ENCODE peak calls at places on chromosomes 2 and 18, in nine cellular contexts. One of them, this sample, is unnamed.

GRCh38 chr2:12577086-12577485 is 139.7 kb upstream of the TRIB2 start:
- DNase-seq in effector memory CD4-positive, alpha-beta T cell: no peak
- DNase-seq in DMS153: no peak
- DNase-seq in stimulated activated CD4-positive, alpha-beta T cell treated with anti-CD3 and anti-CD28 coated beads, Interleukin-2, amount 100 ng/mL, for 48 hours: no peak
- DNase-seq in left lung: no peak
- DNase-seq in HFF-Myc: no peak
- DNase-seq in HS-5: no peak
- DNase-seq in EL: peak
- DNase-seq in stimulated activated naive B cell treated with anti-CD40 and anti-IgM and Interleukin-4, amounts not matched to agents 10 μg/mL and 1 μg/mL and 100 μg/mL, for 72 hours: no peak
- DNase-seq in this sample: peak

GRCh38 chr18:69487488-69488394 is 87.1 kb downstream of the DOK6 start:
- DNase-seq in effector memory CD4-positive, alpha-beta T cell: no peak
- DNase-seq in DMS153: no peak
- DNase-seq in stimulated activated CD4-positive, alpha-beta T cell treated with anti-CD3 and anti-CD28 coated beads, Interleukin-2, amount 100 ng/mL, for 48 hours: no peak
- DNase-seq in left lung: no peak
- DNase-seq in HFF-Myc: no peak
- DNase-seq in HS-5: no peak
- DNase-seq in EL: no peak
- DNase-seq in stimulated activated naive B cell treated with anti-CD40 and anti-IgM and Interleukin-4, amounts not matched to agents 10 μg/mL and 1 μg/mL and 100 μg/mL, for 72 hours: no peak
- DNase-seq in this sample: no peak

GRCh38 chr18:49431563-49431962 is 28.9 kb downstream of the DYM start:
- DNase-seq in effector memory CD4-positive, alpha-beta T cell: no peak
- DNase-seq in DMS153: no peak
- DNase-seq in stimulated activated CD4-positive, alpha-beta T cell treated with anti-CD3 and anti-CD28 coated beads, Interleukin-2, amount 100 ng/mL, for 48 hours: no peak
- DNase-seq in left lung: no peak
- DNase-seq in HFF-Myc: no peak
- DNase-seq in HS-5: no peak
- DNase-seq in EL: peak
- DNase-seq in stimulated activated naive B cell treated with anti-CD40 and anti-IgM and Interleukin-4, amounts not matched to agents 10 μg/mL and 1 μg/mL and 100 μg/mL, for 72 hours: no peak
- DNase-seq in this sample: peak

GRCh38 chr2:232875256-232876070 is 5.4 kb downstream of the SNORC start:
- DNase-seq in effector memory CD4-positive, alpha-beta T cell: no peak
- DNase-seq in DMS153: no peak
- DNase-seq in stimulated activated CD4-positive, alpha-beta T cell treated with anti-CD3 and anti-CD28 coated beads, Interleukin-2, amount 100 ng/mL, for 48 hours: no peak
- DNase-seq in left lung: no peak
- DNase-seq in HFF-Myc: no peak
- DNase-seq in HS-5: no peak
- DNase-seq in EL: no peak
- DNase-seq in stimulated activated naive B cell treated with anti-CD40 and anti-IgM and Interleukin-4, amounts not matched to agents 10 μg/mL and 1 μg/mL and 100 μg/mL, for 72 hours: no peak
- DNase-seq in this sample: no peak

GRCh38 chr2:97748397-97748796 is 35.0 kb downstream of the ZAP70 start:
- DNase-seq in effector memory CD4-positive, alpha-beta T cell: peak
- DNase-seq in DMS153: no peak
- DNase-seq in stimulated activated CD4-positive, alpha-beta T cell treated with anti-CD3 and anti-CD28 coated beads, Interleukin-2, amount 100 ng/mL, for 48 hours: peak
- DNase-seq in left lung: peak
- DNase-seq in HFF-Myc: no peak
- DNase-seq in HS-5: no peak
- DNase-seq in EL: no peak
- DNase-seq in stimulated activated naive B cell treated with anti-CD40 and anti-IgM and Interleukin-4, amounts not matched to agents 10 μg/mL and 1 μg/mL and 100 μg/mL, for 72 hours: peak
- DNase-seq in this sample: peak

GRCh38 chr18:58496231-58496630 is 132.7 kb downstream of the ALPK2 start:
- DNase-seq in effector memory CD4-positive, alpha-beta T cell: no peak
- DNase-seq in DMS153: no peak
- DNase-seq in stimulated activated CD4-positive, alpha-beta T cell treated with anti-CD3 and anti-CD28 coated beads, Interleukin-2, amount 100 ng/mL, for 48 hours: no peak
- DNase-seq in left lung: no peak
- DNase-seq in HFF-Myc: no peak
- DNase-seq in HS-5: peak
- DNase-seq in EL: no peak
- DNase-seq in stimulated activated naive B cell treated with anti-CD40 and anti-IgM and Interleukin-4, amounts not matched to agents 10 μg/mL and 1 μg/mL and 100 μg/mL, for 72 hours: no peak
- DNase-seq in this sample: peak

GRCh38 chr2:193154076-193154475 is 959.3 kb upstream of the TMEFF2 start:
- DNase-seq in effector memory CD4-positive, alpha-beta T cell: no peak
- DNase-seq in DMS153: no peak
- DNase-seq in stimulated activated CD4-positive, alpha-beta T cell treated with anti-CD3 and anti-CD28 coated beads, Interleukin-2, amount 100 ng/mL, for 48 hours: no peak
- DNase-seq in left lung: no peak
- DNase-seq in HFF-Myc: no peak
- DNase-seq in HS-5: no peak
- DNase-seq in EL: no peak
- DNase-seq in stimulated activated naive B cell treated with anti-CD40 and anti-IgM and Interleukin-4, amounts not matched to agents 10 μg/mL and 1 μg/mL and 100 μg/mL, for 72 hours: no peak
- DNase-seq in this sample: no peak

GRCh38 chr18:76458522-76459311 is 36.3 kb downstream of the ZNF516 start:
- DNase-seq in effector memory CD4-positive, alpha-beta T cell: no peak
- DNase-seq in DMS153: no peak
- DNase-seq in stimulated activated CD4-positive, alpha-beta T cell treated with anti-CD3 and anti-CD28 coated beads, Interleukin-2, amount 100 ng/mL, for 48 hours: no peak
- DNase-seq in left lung: no peak
- DNase-seq in HFF-Myc: no peak
- DNase-seq in HS-5: no peak
- DNase-seq in EL: no peak
- DNase-seq in stimulated activated naive B cell treated with anti-CD40 and anti-IgM and Interleukin-4, amounts not matched to agents 10 μg/mL and 1 μg/mL and 100 μg/mL, for 72 hours: no peak
- DNase-seq in this sample: no peak

GRCh38 chr2:234705108-234705507 is 208.2 kb upstream of the ARL4C start:
- DNase-seq in effector memory CD4-positive, alpha-beta T cell: no peak
- DNase-seq in DMS153: no peak
- DNase-seq in stimulated activated CD4-positive, alpha-beta T cell treated with anti-CD3 and anti-CD28 coated beads, Interleukin-2, amount 100 ng/mL, for 48 hours: peak
- DNase-seq in left lung: no peak
- DNase-seq in HFF-Myc: no peak
- DNase-seq in HS-5: peak
- DNase-seq in EL: peak
- DNase-seq in stimulated activated naive B cell treated with anti-CD40 and anti-IgM and Interleukin-4, amounts not matched to agents 10 μg/mL and 1 μg/mL and 100 μg/mL, for 72 hours: no peak
- DNase-seq in this sample: peak

GRCh38 chr18:76821875-76822509 is 365 bp upstream of the ZNF236 start:
- DNase-seq in effector memory CD4-positive, alpha-beta T cell: peak
- DNase-seq in DMS153: peak
- DNase-seq in stimulated activated CD4-positive, alpha-beta T cell treated with anti-CD3 and anti-CD28 coated beads, Interleukin-2, amount 100 ng/mL, for 48 hours: peak
- DNase-seq in left lung: peak
- DNase-seq in HFF-Myc: no peak
- DNase-seq in HS-5: no peak
- DNase-seq in EL: peak
- DNase-seq in stimulated activated naive B cell treated with anti-CD40 and anti-IgM and Interleukin-4, amounts not matched to agents 10 μg/mL and 1 μg/mL and 100 μg/mL, for 72 hours: peak
- DNase-seq in this sample: peak

GRCh38 chr2:98569197-98569793 is 39.0 kb downstream of the COA5 start:
- DNase-seq in effector memory CD4-positive, alpha-beta T cell: peak
- DNase-seq in DMS153: no peak
- DNase-seq in stimulated activated CD4-positive, alpha-beta T cell treated with anti-CD3 and anti-CD28 coated beads, Interleukin-2, amount 100 ng/mL, for 48 hours: peak
- DNase-seq in left lung: no peak
- DNase-seq in HFF-Myc: no peak
- DNase-seq in HS-5: no peak
- DNase-seq in EL: peak
- DNase-seq in stimulated activated naive B cell treated with anti-CD40 and anti-IgM and Interleukin-4, amounts not matched to agents 10 μg/mL and 1 μg/mL and 100 μg/mL, for 72 hours: peak
- DNase-seq in this sample: peak

GRCh38 chr2:61853086-61853847 is 593 bp downstream of the FAM161A start:
- DNase-seq in effector memory CD4-positive, alpha-beta T cell: no peak
- DNase-seq in DMS153: no peak
- DNase-seq in stimulated activated CD4-positive, alpha-beta T cell treated with anti-CD3 and anti-CD28 coated beads, Interleukin-2, amount 100 ng/mL, for 48 hours: no peak
- DNase-seq in left lung: no peak
- DNase-seq in HFF-Myc: no peak
- DNase-seq in HS-5: peak
- DNase-seq in EL: peak
- DNase-seq in stimulated activated naive B cell treated with anti-CD40 and anti-IgM and Interleukin-4, amounts not matched to agents 10 μg/mL and 1 μg/mL and 100 μg/mL, for 72 hours: no peak
- DNase-seq in this sample: peak

GRCh38 chr18:46276736-46277135 is 172.6 kb downstream of the HAUS1 start:
- DNase-seq in effector memory CD4-positive, alpha-beta T cell: no peak
- DNase-seq in DMS153: no peak
- DNase-seq in stimulated activated CD4-positive, alpha-beta T cell treated with anti-CD3 and anti-CD28 coated beads, Interleukin-2, amount 100 ng/mL, for 48 hours: no peak
- DNase-seq in left lung: no peak
- DNase-seq in HFF-Myc: no peak
- DNase-seq in HS-5: no peak
- DNase-seq in EL: no peak
- DNase-seq in stimulated activated naive B cell treated with anti-CD40 and anti-IgM and Interleukin-4, amounts not matched to agents 10 μg/mL and 1 μg/mL and 100 μg/mL, for 72 hours: no peak
- DNase-seq in this sample: no peak

GRCh38 chr2:67825476-67825875 is 237.3 kb downstream of the C1D start:
- DNase-seq in effector memory CD4-positive, alpha-beta T cell: no peak
- DNase-seq in DMS153: no peak
- DNase-seq in stimulated activated CD4-positive, alpha-beta T cell treated with anti-CD3 and anti-CD28 coated beads, Interleukin-2, amount 100 ng/mL, for 48 hours: no peak
- DNase-seq in left lung: no peak
- DNase-seq in HFF-Myc: peak
- DNase-seq in HS-5: no peak
- DNase-seq in EL: peak
- DNase-seq in stimulated activated naive B cell treated with anti-CD40 and anti-IgM and Interleukin-4, amounts not matched to agents 10 μg/mL and 1 μg/mL and 100 μg/mL, for 72 hours: peak
- DNase-seq in this sample: peak

GRCh38 chr2:165864353-165864752 is 70.3 kb upstream of the GALNT3 start:
- DNase-seq in effector memory CD4-positive, alpha-beta T cell: no peak
- DNase-seq in DMS153: no peak
- DNase-seq in stimulated activated CD4-positive, alpha-beta T cell treated with anti-CD3 and anti-CD28 coated beads, Interleukin-2, amount 100 ng/mL, for 48 hours: no peak
- DNase-seq in left lung: no peak
- DNase-seq in HFF-Myc: no peak
- DNase-seq in HS-5: no peak
- DNase-seq in EL: no peak
- DNase-seq in stimulated activated naive B cell treated with anti-CD40 and anti-IgM and Interleukin-4, amounts not matched to agents 10 μg/mL and 1 μg/mL and 100 μg/mL, for 72 hours: no peak
- DNase-seq in this sample: no peak